ENCODE peak calls at places on chromosomes 16 and 17, in ten cellular contexts. One of them, this sample, is unnamed.

GRCh38 chr16:84540194-84540593 is 35.7 kb upstream of the MEAK7 start:
- DNase-seq in EH: no peak
- DNase-seq in T1000: no peak
- DNase-seq in HCEC 1CT: no peak
- DNase-seq in effector memory CD4-positive, alpha-beta T cell: no peak
- DNase-seq in effector CD4-positive, alpha-beta T cell: no peak
- DNase-seq in iPS DF 6.9: no peak
- DNase-seq in NCI-H345: no peak
- DNase-seq in NCI-H774: no peak
- DNase-seq in NB4: no peak
- DNase-seq in this sample: no peak

GRCh38 chr17:31580331-31581021 is 189.0 kb downstream of the RAB11FIP4 start:
- DNase-seq in EH: peak; percentile 80
- DNase-seq in T1000: peak; percentile 80
- DNase-seq in HCEC 1CT: peak; percentile 83
- DNase-seq in effector memory CD4-positive, alpha-beta T cell: no peak
- DNase-seq in effector CD4-positive, alpha-beta T cell: no peak
- DNase-seq in iPS DF 6.9: no peak
- DNase-seq in NCI-H345: no peak
- DNase-seq in NCI-H774: no peak
- DNase-seq in NB4: peak; percentile 96
- DNase-seq in this sample: peak; percentile 73

GRCh38 chr17:29241015-29241963 is 5.4 kb upstream of the CRYBA1 start:
- DNase-seq in EH: peak; percentile 99
- DNase-seq in T1000: peak; percentile 74
- DNase-seq in HCEC 1CT: peak; percentile 98
- DNase-seq in effector memory CD4-positive, alpha-beta T cell: no peak
- DNase-seq in effector CD4-positive, alpha-beta T cell: no peak
- DNase-seq in iPS DF 6.9: peak; percentile 27
- DNase-seq in NCI-H345: peak; percentile 7
- DNase-seq in NCI-H774: no peak
- DNase-seq in NB4: peak; percentile 94
- DNase-seq in this sample: peak; percentile 93

GRCh38 chr17:62650587-62650986 is 23.1 kb downstream of the MRC2 start:
- DNase-seq in EH: peak; percentile 45
- DNase-seq in T1000: no peak
- DNase-seq in HCEC 1CT: no peak
- DNase-seq in effector memory CD4-positive, alpha-beta T cell: no peak
- DNase-seq in effector CD4-positive, alpha-beta T cell: no peak
- DNase-seq in iPS DF 6.9: no peak
- DNase-seq in NCI-H345: no peak
- DNase-seq in NCI-H774: no peak
- DNase-seq in NB4: peak; percentile 38
- DNase-seq in this sample: no peak

GRCh38 chr16:35745821-35746248 is 2286.4 kb downstream of the TP53TG3F start:
- DNase-seq in EH: no peak
- DNase-seq in T1000: no peak
- DNase-seq in HCEC 1CT: no peak
- DNase-seq in effector memory CD4-positive, alpha-beta T cell: no peak
- DNase-seq in effector CD4-positive, alpha-beta T cell: no peak
- DNase-seq in iPS DF 6.9: no peak
- DNase-seq in NCI-H345: no peak
- DNase-seq in NCI-H774: no peak
- DNase-seq in NB4: no peak
- DNase-seq in this sample: no peak

GRCh38 chr16:65782537-65783290 is 583.8 kb upstream of the CDH5 start:
- DNase-seq in EH: peak; percentile 89
- DNase-seq in T1000: peak; percentile 35
- DNase-seq in HCEC 1CT: no peak
- DNase-seq in effector memory CD4-positive, alpha-beta T cell: no peak
- DNase-seq in effector CD4-positive, alpha-beta T cell: no peak
- DNase-seq in iPS DF 6.9: no peak
- DNase-seq in NCI-H345: no peak
- DNase-seq in NCI-H774: no peak
- DNase-seq in NB4: no peak
- DNase-seq in this sample: peak; percentile 67

GRCh38 chr16:52993179-52993578 is 59.5 kb downstream of the CHD9NB start:
- DNase-seq in EH: no peak
- DNase-seq in T1000: no peak
- DNase-seq in HCEC 1CT: no peak
- DNase-seq in effector memory CD4-positive, alpha-beta T cell: no peak
- DNase-seq in effector CD4-positive, alpha-beta T cell: no peak
- DNase-seq in iPS DF 6.9: no peak
- DNase-seq in NCI-H345: no peak
- DNase-seq in NCI-H774: no peak
- DNase-seq in NB4: peak; percentile 30
- DNase-seq in this sample: no peak

GRCh38 chr16:9364721-9365693 is 273.6 kb downstream of the HAPSTR1 start:
- DNase-seq in EH: no peak
- DNase-seq in T1000: no peak
- DNase-seq in HCEC 1CT: no peak
- DNase-seq in effector memory CD4-positive, alpha-beta T cell: no peak
- DNase-seq in effector CD4-positive, alpha-beta T cell: no peak
- DNase-seq in iPS DF 6.9: no peak
- DNase-seq in NCI-H345: no peak
- DNase-seq in NCI-H774: no peak
- DNase-seq in NB4: no peak
- DNase-seq in this sample: no peak

GRCh38 chr16:19524866-19525723 is 1.4 kb downstream of the CCP110 start:
- DNase-seq in EH: peak; percentile 9
- DNase-seq in T1000: no peak
- DNase-seq in HCEC 1CT: no peak
- DNase-seq in effector memory CD4-positive, alpha-beta T cell: no peak
- DNase-seq in effector CD4-positive, alpha-beta T cell: no peak
- DNase-seq in iPS DF 6.9: no peak
- DNase-seq in NCI-H345: no peak
- DNase-seq in NCI-H774: no peak
- DNase-seq in NB4: peak; percentile 23
- DNase-seq in this sample: no peak

GRCh38 chr17:40313660-40314556 is 4.9 kb downstream of the RARA start:
- DNase-seq in EH: no peak
- DNase-seq in T1000: no peak
- DNase-seq in HCEC 1CT: no peak
- DNase-seq in effector memory CD4-positive, alpha-beta T cell: no peak
- DNase-seq in effector CD4-positive, alpha-beta T cell: no peak
- DNase-seq in iPS DF 6.9: no peak
- DNase-seq in NCI-H345: peak; percentile 57
- DNase-seq in NCI-H774: no peak
- DNase-seq in NB4: no peak
- DNase-seq in this sample: no peak

GRCh38 chr16:84458606-84459516 is 45.6 kb downstream of the MEAK7 start:
- DNase-seq in EH: no peak
- DNase-seq in T1000: no peak
- DNase-seq in HCEC 1CT: no peak
- DNase-seq in effector memory CD4-positive, alpha-beta T cell: no peak
- DNase-seq in effector CD4-positive, alpha-beta T cell: no peak
- DNase-seq in iPS DF 6.9: no peak
- DNase-seq in NCI-H345: no peak
- DNase-seq in NCI-H774: no peak
- DNase-seq in NB4: no peak
- DNase-seq in this sample: no peak

GRCh38 chr17:58279016-58279671 is 1.6 kb downstream of the MPO start:
- DNase-seq in EH: peak; percentile 3
- DNase-seq in T1000: no peak
- DNase-seq in HCEC 1CT: no peak
- DNase-seq in effector memory CD4-positive, alpha-beta T cell: no peak
- DNase-seq in effector CD4-positive, alpha-beta T cell: no peak
- DNase-seq in iPS DF 6.9: no peak
- DNase-seq in NCI-H345: no peak
- DNase-seq in NCI-H774: no peak
- DNase-seq in NB4: peak; percentile 66
- DNase-seq in this sample: no peak

GRCh38 chr17:42312285-42313130 is 24.2 kb downstream of the STAT5A start:
- DNase-seq in EH: peak; percentile 88
- DNase-seq in T1000: peak; percentile 74
- DNase-seq in HCEC 1CT: peak; percentile 80
- DNase-seq in effector memory CD4-positive, alpha-beta T cell: peak; percentile 58
- DNase-seq in effector CD4-positive, alpha-beta T cell: peak; percentile 67
- DNase-seq in iPS DF 6.9: peak; percentile 81
- DNase-seq in NCI-H345: peak; percentile 85
- DNase-seq in NCI-H774: no peak
- DNase-seq in NB4: peak; percentile 96
- DNase-seq in this sample: no peak

GRCh38 chr17:32590974-32591373 is 104.2 kb downstream of the CDK5R1 start:
- DNase-seq in EH: no peak
- DNase-seq in T1000: no peak
- DNase-seq in HCEC 1CT: no peak
- DNase-seq in effector memory CD4-positive, alpha-beta T cell: no peak
- DNase-seq in effector CD4-positive, alpha-beta T cell: no peak
- DNase-seq in iPS DF 6.9: no peak
- DNase-seq in NCI-H345: peak; percentile 61
- DNase-seq in NCI-H774: peak; percentile 73
- DNase-seq in NB4: no peak
- DNase-seq in this sample: no peak

GRCh38 chr16:67055712-67056487 is 27.0 kb downstream of the CBFB start:
- DNase-seq in EH: peak; percentile 99
- DNase-seq in T1000: no peak
- DNase-seq in HCEC 1CT: peak; percentile 99
- DNase-seq in effector memory CD4-positive, alpha-beta T cell: no peak
- DNase-seq in effector CD4-positive, alpha-beta T cell: no peak
- DNase-seq in iPS DF 6.9: no peak
- DNase-seq in NCI-H345: no peak
- DNase-seq in NCI-H774: no peak
- DNase-seq in NB4: peak; percentile 52
- DNase-seq in this sample: peak; percentile 93

GRCh38 chr16:75380870-75381269 is 52.4 kb downstream of the CFDP1 start:
- DNase-seq in EH: peak; percentile 83
- DNase-seq in T1000: no peak
- DNase-seq in HCEC 1CT: peak; percentile 68
- DNase-seq in effector memory CD4-positive, alpha-beta T cell: no peak
- DNase-seq in effector CD4-positive, alpha-beta T cell: no peak
- DNase-seq in iPS DF 6.9: no peak
- DNase-seq in NCI-H345: no peak
- DNase-seq in NCI-H774: no peak
- DNase-seq in NB4: no peak
- DNase-seq in this sample: peak; percentile 40

GRCh38 chr17:72945468-72945867 is 147.0 kb downstream of the SLC39A11 start:
- DNase-seq in EH: no peak
- DNase-seq in T1000: no peak
- DNase-seq in HCEC 1CT: no peak
- DNase-seq in effector memory CD4-positive, alpha-beta T cell: no peak
- DNase-seq in effector CD4-positive, alpha-beta T cell: no peak
- DNase-seq in iPS DF 6.9: no peak
- DNase-seq in NCI-H345: no peak
- DNase-seq in NCI-H774: no peak
- DNase-seq in NB4: no peak
- DNase-seq in this sample: no peak

GRCh38 chr17:1231456-1231855 is 38.8 kb upstream of the BHLHA9 start:
- DNase-seq in EH: peak; percentile 31
- DNase-seq in T1000: no peak
- DNase-seq in HCEC 1CT: no peak
- DNase-seq in effector memory CD4-positive, alpha-beta T cell: no peak
- DNase-seq in effector CD4-positive, alpha-beta T cell: no peak
- DNase-seq in iPS DF 6.9: no peak
- DNase-seq in NCI-H345: no peak
- DNase-seq in NCI-H774: no peak
- DNase-seq in NB4: peak; percentile 75
- DNase-seq in this sample: no peak

GRCh38 chr17:73722163-73722562 is 77.9 kb upstream of the SDK2 start:
- DNase-seq in EH: no peak
- DNase-seq in T1000: no peak
- DNase-seq in HCEC 1CT: no peak
- DNase-seq in effector memory CD4-positive, alpha-beta T cell: peak; percentile 5
- DNase-seq in effector CD4-positive, alpha-beta T cell: peak; percentile 8
- DNase-seq in iPS DF 6.9: no peak
- DNase-seq in NCI-H345: peak; percentile 56
- DNase-seq in NCI-H774: peak; percentile 16
- DNase-seq in NB4: no peak
- DNase-seq in this sample: no peak

GRCh38 chr17:69961488-69962145 is 113.4 kb upstream of the KCNJ16 start:
- DNase-seq in EH: no peak
- DNase-seq in T1000: no peak
- DNase-seq in HCEC 1CT: no peak
- DNase-seq in effector memory CD4-positive, alpha-beta T cell: no peak
- DNase-seq in effector CD4-positive, alpha-beta T cell: no peak
- DNase-seq in iPS DF 6.9: peak; percentile 25
- DNase-seq in NCI-H345: no peak
- DNase-seq in NCI-H774: no peak
- DNase-seq in NB4: peak; percentile 1
- DNase-seq in this sample: no peak

GRCh38 chr16:86664518-86665318 is 86.4 kb downstream of the FOXL1 start:
- DNase-seq in EH: peak; percentile 98
- DNase-seq in T1000: peak; percentile 72
- DNase-seq in HCEC 1CT: peak; percentile 100
- DNase-seq in effector memory CD4-positive, alpha-beta T cell: no peak
- DNase-seq in effector CD4-positive, alpha-beta T cell: no peak
- DNase-seq in iPS DF 6.9: no peak
- DNase-seq in NCI-H345: no peak
- DNase-seq in NCI-H774: no peak
- DNase-seq in NB4: peak; percentile 95
- DNase-seq in this sample: peak; percentile 90

GRCh38 chr17:44633998-44634397 is 22.3 kb upstream of the MEIOC start:
- DNase-seq in EH: no peak
- DNase-seq in T1000: no peak
- DNase-seq in HCEC 1CT: no peak
- DNase-seq in effector memory CD4-positive, alpha-beta T cell: no peak
- DNase-seq in effector CD4-positive, alpha-beta T cell: no peak
- DNase-seq in iPS DF 6.9: no peak
- DNase-seq in NCI-H345: no peak
- DNase-seq in NCI-H774: no peak
- DNase-seq in NB4: no peak
- DNase-seq in this sample: no peak

GRCh38 chr16:57029161-57030160 is 40.1 kb downstream of the NLRC5 start:
- DNase-seq in EH: peak; percentile 61
- DNase-seq in T1000: no peak
- DNase-seq in HCEC 1CT: no peak
- DNase-seq in effector memory CD4-positive, alpha-beta T cell: no peak
- DNase-seq in effector CD4-positive, alpha-beta T cell: no peak
- DNase-seq in iPS DF 6.9: no peak
- DNase-seq in NCI-H345: no peak
- DNase-seq in NCI-H774: no peak
- DNase-seq in NB4: no peak
- DNase-seq in this sample: no peak

GRCh38 chr17:50603340-50603739 is 31.3 kb upstream of the ABCC3 start:
- DNase-seq in EH: no peak
- DNase-seq in T1000: no peak
- DNase-seq in HCEC 1CT: no peak
- DNase-seq in effector memory CD4-positive, alpha-beta T cell: no peak
- DNase-seq in effector CD4-positive, alpha-beta T cell: no peak
- DNase-seq in iPS DF 6.9: no peak
- DNase-seq in NCI-H345: peak; percentile 25
- DNase-seq in NCI-H774: no peak
- DNase-seq in NB4: peak; percentile 30
- DNase-seq in this sample: no peak

GRCh38 chr17:76265624-76266243 is 586 bp downstream of the UBALD2 start:
- DNase-seq in EH: peak; percentile 61
- DNase-seq in T1000: peak; percentile 22
- DNase-seq in HCEC 1CT: peak; percentile 47
- DNase-seq in effector memory CD4-positive, alpha-beta T cell: peak; percentile 37
- DNase-seq in effector CD4-positive, alpha-beta T cell: peak; percentile 49
- DNase-seq in iPS DF 6.9: no peak
- DNase-seq in NCI-H345: peak; percentile 56
- DNase-seq in NCI-H774: peak; percentile 58
- DNase-seq in NB4: peak; percentile 63
- DNase-seq in this sample: no peak

GRCh38 chr17:13558588-13558987 is 43.1 kb downstream of the HS3ST3A1 start:
- DNase-seq in EH: no peak
- DNase-seq in T1000: no peak
- DNase-seq in HCEC 1CT: peak; percentile 43
- DNase-seq in effector memory CD4-positive, alpha-beta T cell: no peak
- DNase-seq in effector CD4-positive, alpha-beta T cell: no peak
- DNase-seq in iPS DF 6.9: no peak
- DNase-seq in NCI-H345: no peak
- DNase-seq in NCI-H774: no peak
- DNase-seq in NB4: peak; percentile 16
- DNase-seq in this sample: no peak

GRCh38 chr16:380837-381787 is 666 bp downstream of the PGAP6 start:
- DNase-seq in EH: peak; percentile 29
- DNase-seq in T1000: no peak
- DNase-seq in HCEC 1CT: peak; percentile 18
- DNase-seq in effector memory CD4-positive, alpha-beta T cell: no peak
- DNase-seq in effector CD4-positive, alpha-beta T cell: no peak
- DNase-seq in iPS DF 6.9: no peak
- DNase-seq in NCI-H345: peak; percentile 47
- DNase-seq in NCI-H774: no peak
- DNase-seq in NB4: peak; percentile 46
- DNase-seq in this sample: no peak

GRCh38 chr17:11853321-11854151 is 143.7 kb downstream of the ZNF18 start:
- DNase-seq in EH: no peak
- DNase-seq in T1000: no peak
- DNase-seq in HCEC 1CT: no peak
- DNase-seq in effector memory CD4-positive, alpha-beta T cell: no peak
- DNase-seq in effector CD4-positive, alpha-beta T cell: no peak
- DNase-seq in iPS DF 6.9: no peak
- DNase-seq in NCI-H345: no peak
- DNase-seq in NCI-H774: no peak
- DNase-seq in NB4: no peak
- DNase-seq in this sample: no peak

This sample was measured in stromal cell of bone marrow.